ENCODE peak calls at places on chromosome 1, in nine cellular contexts. One of them, this sample, is unnamed.
A peak's percentile ranks its signal among the peaks of the same experiment; 100 is the strongest.

GRCh38 chr1:2290595-2291510 is 62.7 kb downstream of the SKI start:
- DNase-seq in neuronal stem cell: no peak
- DNase-seq in lower lobe of right lung: peak; percentile 89
- DNase-seq in heart left ventricle: peak; percentile 82
- DNase-seq in tibial nerve: peak; percentile 78
- DNase-seq in H9: no peak
- DNase-seq in psoas muscle: peak; percentile 88
- DNase-seq in A549: no peak
- DNase-seq in substantia nigra: peak; percentile 16
- DNase-seq in this sample: peak; percentile 38

GRCh38 chr1:231630558-231631205 is 4.1 kb downstream of the DISC1 start:
- DNase-seq in neuronal stem cell: no peak
- DNase-seq in lower lobe of right lung: no peak
- DNase-seq in heart left ventricle: no peak
- DNase-seq in tibial nerve: no peak
- DNase-seq in H9: no peak
- DNase-seq in psoas muscle: no peak
- DNase-seq in A549: no peak
- DNase-seq in substantia nigra: no peak
- DNase-seq in this sample: no peak

GRCh38 chr1:1462318-1462966 is 9.1 kb upstream of the ATAD3B start:
- DNase-seq in neuronal stem cell: no peak
- DNase-seq in lower lobe of right lung: peak; percentile 87
- DNase-seq in heart left ventricle: peak; percentile 59
- DNase-seq in tibial nerve: no peak
- DNase-seq in H9: no peak
- DNase-seq in psoas muscle: no peak
- DNase-seq in A549: no peak
- DNase-seq in substantia nigra: no peak
- DNase-seq in this sample: no peak

GRCh38 chr1:27015260-27015659 is 2.6 kb upstream of the TENT5B start:
- DNase-seq in neuronal stem cell: no peak
- DNase-seq in lower lobe of right lung: no peak
- DNase-seq in heart left ventricle: no peak
- DNase-seq in tibial nerve: no peak
- DNase-seq in H9: peak; percentile 31
- DNase-seq in psoas muscle: no peak
- DNase-seq in A549: no peak
- DNase-seq in substantia nigra: no peak
- DNase-seq in this sample: no peak

GRCh38 chr1:11714831-11715574 is 20.9 kb upstream of the AGTRAP start:
- DNase-seq in neuronal stem cell: no peak
- DNase-seq in lower lobe of right lung: no peak
- DNase-seq in heart left ventricle: no peak
- DNase-seq in tibial nerve: no peak
- DNase-seq in H9: no peak
- DNase-seq in psoas muscle: no peak
- DNase-seq in A549: no peak
- DNase-seq in substantia nigra: no peak
- DNase-seq in this sample: no peak

GRCh38 chr1:3995141-3995780 is 95.2 kb upstream of the C1orf174 start:
- DNase-seq in neuronal stem cell: no peak
- DNase-seq in lower lobe of right lung: no peak
- DNase-seq in heart left ventricle: no peak
- DNase-seq in tibial nerve: no peak
- DNase-seq in H9: no peak
- DNase-seq in psoas muscle: no peak
- DNase-seq in A549: no peak
- DNase-seq in substantia nigra: no peak
- DNase-seq in this sample: no peak

GRCh38 chr1:97145321-97145956 is 423.9 kb downstream of the PTBP2 start:
- DNase-seq in neuronal stem cell: peak; percentile 58
- DNase-seq in lower lobe of right lung: no peak
- DNase-seq in heart left ventricle: no peak
- DNase-seq in tibial nerve: no peak
- DNase-seq in H9: no peak
- DNase-seq in psoas muscle: no peak
- DNase-seq in A549: no peak
- DNase-seq in substantia nigra: no peak
- DNase-seq in this sample: peak; percentile 61

GRCh38 chr1:147076442-147076841 is 95.8 kb downstream of the PRKAB2 start:
- DNase-seq in neuronal stem cell: no peak
- DNase-seq in lower lobe of right lung: no peak
- DNase-seq in heart left ventricle: no peak
- DNase-seq in tibial nerve: no peak
- DNase-seq in H9: no peak
- DNase-seq in psoas muscle: no peak
- DNase-seq in A549: no peak
- DNase-seq in substantia nigra: no peak
- DNase-seq in this sample: no peak

GRCh38 chr1:168260393-168260792 is 20.3 kb upstream of the TBX19 start:
- DNase-seq in neuronal stem cell: no peak
- DNase-seq in lower lobe of right lung: no peak
- DNase-seq in heart left ventricle: no peak
- DNase-seq in tibial nerve: no peak
- DNase-seq in H9: no peak
- DNase-seq in psoas muscle: no peak
- DNase-seq in A549: no peak
- DNase-seq in substantia nigra: no peak
- DNase-seq in this sample: no peak

GRCh38 chr1:45969866-45970265 is 162.6 kb downstream of the PIK3R3 start:
- DNase-seq in neuronal stem cell: no peak
- DNase-seq in lower lobe of right lung: no peak
- DNase-seq in heart left ventricle: no peak
- DNase-seq in tibial nerve: no peak
- DNase-seq in H9: no peak
- DNase-seq in psoas muscle: no peak
- DNase-seq in A549: no peak
- DNase-seq in substantia nigra: no peak
- DNase-seq in this sample: no peak

GRCh38 chr1:75203415-75204277 is 69.5 kb downstream of the LHX8 start:
- DNase-seq in neuronal stem cell: peak; percentile 50
- DNase-seq in lower lobe of right lung: no peak
- DNase-seq in heart left ventricle: no peak
- DNase-seq in tibial nerve: no peak
- DNase-seq in H9: no peak
- DNase-seq in psoas muscle: no peak
- DNase-seq in A549: peak; percentile 61
- DNase-seq in substantia nigra: no peak
- DNase-seq in this sample: no peak

GRCh38 chr1:22839806-22840205 is 129.2 kb downstream of the EPHB2 start:
- DNase-seq in neuronal stem cell: no peak
- DNase-seq in lower lobe of right lung: no peak
- DNase-seq in heart left ventricle: no peak
- DNase-seq in tibial nerve: no peak
- DNase-seq in H9: no peak
- DNase-seq in psoas muscle: no peak
- DNase-seq in A549: no peak
- DNase-seq in substantia nigra: no peak
- DNase-seq in this sample: no peak

GRCh38 chr1:54922921-54923421 is 36.0 kb upstream of the DHCR24 start:
- DNase-seq in neuronal stem cell: no peak
- DNase-seq in lower lobe of right lung: no peak
- DNase-seq in heart left ventricle: peak; percentile 40
- DNase-seq in tibial nerve: no peak
- DNase-seq in H9: no peak
- DNase-seq in psoas muscle: peak; percentile 16
- DNase-seq in A549: no peak
- DNase-seq in substantia nigra: no peak
- DNase-seq in this sample: no peak

DNA sequence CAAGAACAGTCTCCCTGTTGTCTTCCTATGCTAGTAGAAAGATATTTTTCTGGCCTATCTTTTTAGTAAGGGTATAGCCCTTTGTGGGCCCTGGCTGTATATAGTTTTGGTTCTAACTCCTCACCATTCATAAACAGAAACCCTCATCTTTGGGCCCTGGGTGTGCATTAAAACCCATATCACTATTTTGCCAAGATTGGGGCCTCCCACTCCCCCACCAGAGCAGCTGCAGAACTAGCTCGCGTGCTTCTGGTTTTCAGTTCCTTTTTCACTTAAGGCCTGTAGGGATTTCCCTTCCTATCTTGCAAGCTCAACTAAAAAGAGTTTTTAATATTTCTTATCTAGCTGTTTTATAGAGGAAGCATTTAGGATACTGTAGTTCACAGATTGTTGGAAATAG is 106.4 kb downstream of the RGL1 start:
- DNase-seq in neuronal stem cell: no peak
- DNase-seq in lower lobe of right lung: no peak
- DNase-seq in heart left ventricle: no peak
- DNase-seq in tibial nerve: no peak
- DNase-seq in H9: no peak
- DNase-seq in psoas muscle: no peak
- DNase-seq in A549: no peak
- DNase-seq in substantia nigra: no peak
- DNase-seq in this sample: no peak
- H3K27ac ChIP-seq in neuronal stem cell: no peak overlapping the region
- H3K27ac ChIP-seq in lower lobe of right lung: no peak overlapping the region
- H3K27ac ChIP-seq in heart left ventricle: no peak overlapping the region
- H3K27ac ChIP-seq in tibial nerve: no peak overlapping the region
- H3K27ac ChIP-seq in H9: no peak overlapping the region
- H3K27ac ChIP-seq in psoas muscle: no peak overlapping the region
- H3K27ac ChIP-seq in A549: no peak overlapping the region
- H3K27ac ChIP-seq in substantia nigra: no peak overlapping the region
- H3K27ac ChIP-seq in this sample: no peak overlapping the region

GRCh38 chr1:100076744-100077143 is 56.0 kb downstream of the SASS6 start:
- DNase-seq in neuronal stem cell: no peak
- DNase-seq in lower lobe of right lung: no peak
- DNase-seq in heart left ventricle: no peak
- DNase-seq in tibial nerve: no peak
- DNase-seq in H9: no peak
- DNase-seq in psoas muscle: no peak
- DNase-seq in A549: no peak
- DNase-seq in substantia nigra: no peak
- DNase-seq in this sample: no peak

GRCh38 chr1:100075773-100076172 is 57.0 kb downstream of the SASS6 start:
- DNase-seq in neuronal stem cell: no peak
- DNase-seq in lower lobe of right lung: no peak
- DNase-seq in heart left ventricle: no peak
- DNase-seq in tibial nerve: no peak
- DNase-seq in H9: no peak
- DNase-seq in psoas muscle: no peak
- DNase-seq in A549: no peak
- DNase-seq in substantia nigra: no peak
- DNase-seq in this sample: no peak

GRCh38 chr1:100076319-100076718 is 56.4 kb downstream of the SASS6 start:
- DNase-seq in neuronal stem cell: no peak
- DNase-seq in lower lobe of right lung: no peak
- DNase-seq in heart left ventricle: no peak
- DNase-seq in tibial nerve: no peak
- DNase-seq in H9: no peak
- DNase-seq in psoas muscle: no peak
- DNase-seq in A549: no peak
- DNase-seq in substantia nigra: no peak
- DNase-seq in this sample: no peak

GRCh38 chr1:100073531-100073930 is 59.2 kb downstream of the SASS6 start:
- DNase-seq in neuronal stem cell: no peak
- DNase-seq in lower lobe of right lung: no peak
- DNase-seq in heart left ventricle: no peak
- DNase-seq in tibial nerve: no peak
- DNase-seq in H9: no peak
- DNase-seq in psoas muscle: no peak
- DNase-seq in A549: no peak
- DNase-seq in substantia nigra: no peak
- DNase-seq in this sample: no peak

DNA sequence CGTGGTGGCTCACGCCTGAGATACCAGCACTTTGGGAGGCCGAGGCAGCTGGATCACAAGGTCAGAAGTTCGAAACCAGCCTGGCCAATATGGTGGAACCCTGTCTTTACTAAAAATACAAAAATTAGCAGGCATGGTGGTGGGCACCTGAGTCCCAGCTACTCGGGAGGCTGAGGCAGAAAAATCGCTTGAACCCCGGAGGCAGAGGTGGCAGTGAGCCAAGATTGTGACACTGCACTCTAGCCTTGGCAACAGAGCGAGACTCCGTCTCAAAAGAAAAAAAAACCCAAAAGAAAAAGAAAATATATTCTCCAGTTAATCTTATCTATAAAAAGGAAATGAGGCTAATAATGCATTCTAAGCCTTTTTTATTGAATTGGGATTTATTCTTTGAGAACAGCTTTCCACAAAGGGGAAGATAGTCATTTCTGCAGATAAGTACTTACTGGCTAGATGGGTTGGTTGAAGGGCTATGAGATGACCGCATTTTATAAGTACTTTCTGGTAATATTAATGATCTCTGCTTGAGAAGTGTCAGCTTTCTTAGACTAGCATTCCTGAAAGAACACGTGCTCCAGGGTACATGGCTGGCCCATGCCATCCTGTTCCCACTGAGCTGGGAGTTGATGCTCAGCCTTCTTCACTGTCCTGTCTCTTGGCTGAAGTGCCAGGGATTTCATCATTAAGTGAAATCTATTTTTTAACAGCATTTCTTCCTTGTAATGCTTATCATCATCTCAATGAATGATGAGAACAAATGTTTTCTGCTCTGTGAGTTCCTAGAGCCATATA is 57.9 kb downstream of the SASS6 start:
- DNase-seq in neuronal stem cell: no peak
- DNase-seq in lower lobe of right lung: no peak
- DNase-seq in heart left ventricle: no peak
- DNase-seq in tibial nerve: no peak
- DNase-seq in H9: no peak
- DNase-seq in psoas muscle: no peak
- DNase-seq in A549: no peak
- DNase-seq in substantia nigra: no peak
- DNase-seq in this sample: no peak
- H3K27ac ChIP-seq in neuronal stem cell: no peak overlapping the region
- H3K27ac ChIP-seq in lower lobe of right lung: no peak overlapping the region
- H3K27ac ChIP-seq in heart left ventricle: no peak overlapping the region
- H3K27ac ChIP-seq in tibial nerve: no peak overlapping the region
- H3K27ac ChIP-seq in H9: no peak overlapping the region
- H3K27ac ChIP-seq in psoas muscle: no peak overlapping the region
- H3K27ac ChIP-seq in A549: no peak overlapping the region
- H3K27ac ChIP-seq in substantia nigra: no peak overlapping the region
- H3K27ac ChIP-seq in this sample: no peak overlapping the region

DNA sequence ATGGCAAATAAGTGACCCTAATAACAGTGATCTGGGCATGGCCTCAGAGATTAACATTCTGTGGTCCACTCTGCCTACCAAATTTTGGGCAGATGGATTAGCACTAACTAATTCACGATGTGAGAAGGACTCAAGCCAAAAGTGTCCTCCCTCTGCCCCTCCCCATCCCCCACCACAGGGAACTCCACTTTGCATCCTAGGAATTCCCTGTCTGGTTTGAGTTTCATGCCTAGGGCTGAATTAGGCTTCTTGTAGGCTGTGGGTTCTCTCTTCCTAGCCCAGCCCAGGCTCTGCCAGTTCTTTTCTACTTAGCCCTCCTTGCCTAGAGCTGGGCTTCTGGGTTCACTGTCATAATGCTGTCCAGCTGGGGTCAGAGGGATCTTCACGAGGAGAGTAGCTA is 64.1 kb downstream of the ATP2B4 start:
- DNase-seq in neuronal stem cell: no peak
- DNase-seq in lower lobe of right lung: no peak
- DNase-seq in heart left ventricle: no peak
- DNase-seq in tibial nerve: no peak
- DNase-seq in H9: peak; percentile 47
- DNase-seq in psoas muscle: no peak
- DNase-seq in A549: no peak
- DNase-seq in substantia nigra: no peak
- DNase-seq in this sample: no peak
- H3K27ac ChIP-seq in neuronal stem cell: no peak overlapping the region
- H3K27ac ChIP-seq in lower lobe of right lung: peak overlapping the region; percentile 40
- H3K27ac ChIP-seq in heart left ventricle: peak overlapping the region; percentile 46
- H3K27ac ChIP-seq in tibial nerve: no peak overlapping the region
- H3K27ac ChIP-seq in H9: no peak overlapping the region
- H3K27ac ChIP-seq in psoas muscle: peak overlapping the region; percentile 36
- H3K27ac ChIP-seq in A549: no peak overlapping the region
- H3K27ac ChIP-seq in substantia nigra: no peak overlapping the region
- H3K27ac ChIP-seq in this sample: no peak overlapping the region

GRCh38 chr1:19416919-19417441 is 68.4 kb downstream of the CAPZB start:
- DNase-seq in neuronal stem cell: no peak
- DNase-seq in lower lobe of right lung: no peak
- DNase-seq in heart left ventricle: no peak
- DNase-seq in tibial nerve: no peak
- DNase-seq in H9: no peak
- DNase-seq in psoas muscle: no peak
- DNase-seq in A549: no peak
- DNase-seq in substantia nigra: no peak
- DNase-seq in this sample: no peak
- H3K27ac ChIP-seq in neuronal stem cell: no peak overlapping the region
- H3K27ac ChIP-seq in lower lobe of right lung: no peak overlapping the region
- H3K27ac ChIP-seq in heart left ventricle: no peak overlapping the region
- H3K27ac ChIP-seq in tibial nerve: no peak overlapping the region
- H3K27ac ChIP-seq in H9: no peak overlapping the region
- H3K27ac ChIP-seq in psoas muscle: peak overlapping the region; percentile 11
- H3K27ac ChIP-seq in A549: no peak overlapping the region
- H3K27ac ChIP-seq in substantia nigra: no peak overlapping the region
- H3K27ac ChIP-seq in this sample: no peak overlapping the region

This sample was measured in caudate nucleus.